ENCODE peak calls at places on chromosome 12, in five cellular contexts. M is cardiac fibroblast, Y is AG04450, W is AG10803, E is foreskin fibroblast. I is an unnamed sample.

GRCh38 chr12:96751626-96752025 is 155.4 kb upstream of the NEDD1 start:
- DNase-seq in M (no peak), Y (no peak), W (no peak), E (no peak), I (no peak)

GRCh38 chr12:97572220-97572619 is 109.6 kb downstream of the RMST start:
- DNase-seq in M (no peak), Y (no peak), W (no peak), E (no peak), I (no peak)

GRCh38 chr12:3200032-3200617 is 122.9 kb downstream of the TSPAN9 start:
- DNase-seq in M (peak; percentile 44), Y (no peak), W (peak; percentile 26), E (peak; percentile 79), I (no peak)

GRCh38 chr12:118345355-118345754 is 27.4 kb downstream of the TAOK3 start:
- DNase-seq in M (no peak), Y (no peak), W (no peak), E (no peak), I (no peak)

GRCh38 chr12:79934309-79935020 is 432 bp downstream of the PPP1R12A start:
- DNase-seq in M (peak; percentile 38), Y (no peak), W (peak; percentile 34), E (peak; percentile 63), I (peak; percentile 44)

GRCh38 chr12:12439636-12440035 is 82.8 kb downstream of the BORCS5 start:
- DNase-seq in M (peak; percentile 96), Y (no peak), W (peak; percentile 33), E (no peak), I (no peak)

GRCh38 chr12:24714237-24714636 is 234.7 kb downstream of the BCAT1 start:
- DNase-seq in M (no peak), Y (no peak), W (no peak), E (no peak), I (no peak)

GRCh38 chr12:39359644-39360043 is 83.3 kb downstream of the KIF21A start:
- DNase-seq in M (no peak), Y (no peak), W (no peak), E (no peak), I (no peak)

GRCh38 chr12:26630546-26631027 is 202.4 kb downstream of the ITPR2 start:
- DNase-seq in M (peak; percentile 87), Y (peak; percentile 49), W (peak; percentile 49), E (peak; percentile 61), I (no peak)

GRCh38 chr12:75908961-75909699 is 122.4 kb downstream of the PHLDA1 start:
- DNase-seq in M (peak; percentile 85), Y (peak; percentile 72), W (peak; percentile 86), E (peak; percentile 90), I (no peak)

GRCh38 chr12:9736931-9737705 is 4.2 kb upstream of the CLECL1 start:
- DNase-seq in M (no peak), Y (no peak), W (no peak), E (no peak), I (no peak)

GRCh38 chr12:57166971-57167371 is 19.6 kb upstream of the LRP1-AS start:
- DNase-seq in M (peak; percentile 92), Y (no peak), W (peak; percentile 59), E (peak; percentile 86), I (no peak)

GRCh38 chr12:131250028-131250950 is 296.6 kb downstream of the ADGRD1 start:
- DNase-seq in M (no peak), Y (no peak), W (no peak), E (no peak), I (no peak)

GRCh38 chr12:101793401-101793800 is 37.4 kb downstream of the GNPTAB start:
- DNase-seq in M (peak; percentile 72), Y (no peak), W (peak; percentile 60), E (peak; percentile 51), I (no peak)

GRCh38 chr12:56836317-56836716 is 73.2 kb downstream of the HSD17B6 start:
- DNase-seq in M (peak; percentile 68), Y (no peak), W (peak; percentile 89), E (peak; percentile 44), I (no peak)

GRCh38 chr12:132167610-132168310 is 23.5 kb downstream of the NOC4L start:
- DNase-seq in M (no peak), Y (no peak), W (no peak), E (no peak), I (no peak)

GRCh38 chr12:712172-712863 is 40.1 kb upstream of the WNK1 start:
- DNase-seq in M (peak; percentile 22), Y (no peak), W (peak; percentile 4), E (peak; percentile 28), I (no peak)

GRCh38 chr12:131773582-131774221 is 54.5 kb upstream of the MMP17 start:
- DNase-seq in M (no peak), Y (no peak), W (no peak), E (no peak), I (no peak)

GRCh38 chr12:106246891-106247730 is 709 bp downstream of the CKAP4 start:
- DNase-seq in M (peak; percentile 60), Y (no peak), W (peak; percentile 76), E (peak; percentile 86), I (peak; percentile 53)

GRCh38 chr12:27332407-27333310 is at the start of gene BMAL2:
- DNase-seq in M (peak; percentile 37), Y (no peak), W (peak; percentile 26), E (peak; percentile 75), I (peak; percentile 19)

GRCh38 chr12:39103552-39104165 is 198.3 kb upstream of the CPNE8 start:
- DNase-seq in M (peak; percentile 82), Y (no peak), W (peak; percentile 58), E (peak; percentile 19), I (no peak)

GRCh38 chr12:108840605-108841328 is 16.6 kb downstream of the SSH1 start:
- DNase-seq in M (no peak), Y (no peak), W (peak; percentile 78), E (peak; percentile 55), I (no peak)

GRCh38 chr12:114479831-114480230 is 73.9 kb upstream of the TBX5 start:
- DNase-seq in M (no peak), Y (no peak), W (no peak), E (peak; percentile 47), I (no peak)

GRCh38 chr12:43406797-43407196 is 145.2 kb downstream of the ADAMTS20 start:
- DNase-seq in M (no peak), Y (no peak), W (no peak), E (no peak), I (no peak)

GRCh38 chr12:79689477-79690155 is 1.1 kb downstream of the PAWR start:
- DNase-seq in M (peak; percentile 70), Y (no peak), W (peak; percentile 49), E (peak; percentile 54), I (peak; percentile 19)

GRCh38 chr12:58414398-58414871 is 473.1 kb downstream of the ATP23 start:
- DNase-seq in M (peak; percentile 75), Y (peak; percentile 26), W (peak; percentile 63), E (peak; percentile 73), I (no peak)

GRCh38 chr12:11621797-11622423 is 27.6 kb upstream of the ETV6 start:
- DNase-seq in M (peak; percentile 51), Y (no peak), W (no peak), E (peak; percentile 26), I (no peak)

GRCh38 chr12:24960222-24960855 is 11.4 kb upstream of the BCAT1 start:
- DNase-seq in M (peak; percentile 75), Y (no peak), W (peak; percentile 47), E (peak; percentile 77), I (no peak)

GRCh38 chr12:3236345-3237153 is 159.4 kb downstream of the TSPAN9 start:
- DNase-seq in M (peak; percentile 65), Y (no peak), W (no peak), E (peak; percentile 78), I (no peak)

GRCh38 chr12:41407240-41407799 is 219.2 kb downstream of the PDZRN4 start:
- DNase-seq in M (no peak), Y (no peak), W (no peak), E (no peak), I (no peak)

GRCh38 chr12:28536088-28536487 is 345.8 kb downstream of the CCDC91 start:
- DNase-seq in M (peak; percentile 92), Y (peak; percentile 42), W (peak; percentile 82), E (peak; percentile 82), I (no peak)

GRCh38 chr12:131106542-131106941 is 152.8 kb downstream of the ADGRD1 start:
- DNase-seq in M (no peak), Y (no peak), W (no peak), E (no peak), I (no peak)

DNA sequence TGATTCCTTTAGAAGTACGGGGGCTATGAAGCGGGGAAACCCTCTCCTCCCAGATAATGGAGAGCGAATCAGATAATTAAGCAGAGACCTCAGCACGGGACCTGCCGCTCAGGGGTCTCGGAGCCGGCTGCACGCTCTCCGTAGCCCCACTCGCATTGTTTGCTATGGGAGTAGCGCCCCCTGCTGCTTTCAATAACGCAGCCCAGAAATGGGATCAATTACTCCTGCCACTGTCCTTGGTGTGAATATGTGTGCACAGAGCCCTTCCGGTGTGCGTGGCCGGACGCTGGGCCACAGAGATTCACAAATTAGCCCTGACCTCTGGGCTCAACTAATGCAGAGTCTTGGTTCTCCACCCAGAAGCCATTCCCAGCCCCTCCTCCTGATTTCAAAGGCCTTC is 76.4 kb upstream of the TMEM132C start:
- DNase-seq in M (no peak), Y (no peak), W (no peak), E (no peak), I (no peak)
- TF ChIP-seq CTCF in M (no peak), Y (no peak), W (no peak), E (no peak), I (no peak)

DNA sequence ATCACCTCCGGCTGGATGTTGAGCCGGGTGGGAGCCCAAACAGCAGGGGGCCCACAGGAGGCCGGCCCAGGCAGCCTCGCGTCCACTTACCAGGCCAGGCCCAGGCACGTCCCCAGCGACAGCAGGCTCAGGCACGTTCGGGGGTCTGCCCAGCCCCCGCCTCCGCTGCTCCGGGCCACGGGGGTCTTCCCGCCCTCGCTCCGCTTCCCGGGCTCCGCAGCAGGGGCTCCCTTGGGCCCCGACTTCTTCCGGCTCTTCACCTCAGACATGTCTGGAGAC is 216 bp downstream of the IKBIP start:
- DNase-seq in M (no peak), Y (no peak), W (no peak), E (peak; percentile 60), I (no peak)
- TF ChIP-seq CTCF in M (no peak), Y (no peak), W (no peak), E (no peak), I (peak; percentile 11)

GRCh38 chr12:126064028-126064427 is 998.8 kb downstream of the AACS start:
- DNase-seq in M (no peak), Y (no peak), W (no peak), E (no peak), I (no peak)

GRCh38 chr12:126067930-126068329 is 1002.7 kb downstream of the AACS start:
- DNase-seq in M (no peak), Y (no peak), W (no peak), E (no peak), I (no peak)

DNA sequence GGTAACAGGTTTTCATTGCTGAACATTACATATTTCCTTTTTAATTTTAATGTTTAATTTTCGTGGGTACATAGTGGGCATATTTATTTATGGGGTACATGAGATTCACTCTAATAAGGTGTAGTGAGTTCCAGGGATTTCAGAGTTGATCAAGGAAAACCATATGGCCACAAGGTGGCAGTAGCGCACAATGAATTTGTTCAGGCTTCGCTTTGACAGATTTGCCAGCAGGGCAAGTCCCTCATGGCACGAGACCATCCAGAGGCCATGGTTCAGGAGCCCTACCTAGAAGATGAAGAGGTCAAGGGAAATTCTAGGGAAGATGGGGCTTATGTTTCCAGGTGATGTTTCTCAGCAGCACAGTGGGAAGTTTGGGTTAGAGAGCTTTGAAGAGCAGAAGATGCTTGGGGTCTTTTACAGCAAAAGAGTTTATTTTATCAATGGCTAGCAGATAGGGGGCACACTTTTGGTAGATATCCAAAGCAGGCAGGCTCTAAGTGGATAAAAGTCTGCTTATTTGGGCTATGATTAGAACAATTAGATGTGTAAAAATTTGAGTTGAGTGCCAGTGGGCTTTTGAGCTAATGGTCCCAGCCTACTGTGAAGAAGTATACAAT is 1004.4 kb downstream of the AACS start:
- DNase-seq in M (peak; percentile 84), Y (no peak), W (peak; percentile 15), E (peak; percentile 56), I (no peak)
- TF ChIP-seq CTCF in M (peak; percentile 69), Y (peak; percentile 37), W (peak; percentile 52), E (peak; percentile 39), I (no peak)

GRCh38 chr12:52903285-52903854 is 1.5 kb downstream of the KRT8 start:
- DNase-seq in M (peak; percentile 60), Y (no peak), W (peak; percentile 73), E (peak; percentile 73), I (peak; percentile 44)
- TF ChIP-seq CTCF in M (no peak), Y (no peak), W (no peak), E (no peak), I (no peak)

I was measured in natural killer cell.